ENCODE peak calls at places on chromosomes 16 and 17, in five cellular contexts. E is endothelial cell of umbilical vein, A is stomach, W is suprapubic skin, Y is HCT116. L is an unnamed sample.
A peak's percentile ranks its signal among the peaks of the same experiment; 100 is the strongest.

GRCh38 chr16:79278506-79278905 is 322.0 kb downstream of the MAF start:
- DNase-seq in E (no peak), A (no peak), W (no peak), Y (no peak), L (no peak)

GRCh38 chr16:84574191-84574590 is 43.7 kb downstream of the COTL1 start:
- DNase-seq in E (no peak), A (no peak), W (no peak), Y (no peak), L (no peak)

GRCh38 chr17:76492250-76492988 is 8.8 kb downstream of the RHBDF2 start:
- DNase-seq in E (no peak), A (no peak), W (no peak), Y (no peak), L (no peak)

GRCh38 chr16:27703545-27703944 is 153.6 kb downstream of the KATNIP start:
- DNase-seq in E (peak; percentile 84), A (no peak), W (no peak), Y (no peak), L (no peak)

GRCh38 chr16:79602615-79603014 is 2.1 kb upstream of the MAF start:
- DNase-seq in E (no peak), A (no peak), W (no peak), Y (no peak), L (no peak)

GRCh38 chr17:40063034-40063765 is 435 bp downstream of the THRA start:
- DNase-seq in E (peak; percentile 67), A (peak; percentile 51), W (peak; percentile 92), Y (no peak), L (no peak)

GRCh38 chr17:301681-302299 is 50.8 kb downstream of the RPH3AL start:
- DNase-seq in E (no peak), A (no peak), W (no peak), Y (no peak), L (no peak)

GRCh38 chr17:78737332-78737731 is 44.7 kb downstream of the CYTH1 start:
- DNase-seq in E (peak; percentile 62), A (no peak), W (no peak), Y (no peak), L (no peak)

GRCh38 chr17:35089846-35090193 is 26.3 kb upstream of the RFFL start:
- DNase-seq in E (peak; percentile 54), A (no peak), W (no peak), Y (no peak), L (no peak)

GRCh38 chr16:30997000-30997886 is 12.2 kb downstream of the HSD3B7 start:
- DNase-seq in E (peak; percentile 37), A (peak; percentile 83), W (peak; percentile 93), Y (peak; percentile 43), L (peak; percentile 68)
- TF ChIP-seq POLR2A in E (no peak), A (no peak), W (no peak), Y (no peak), L (no peak)

GRCh38 chr17:59369026-59369724 is 37.7 kb downstream of the YPEL2 start:
- DNase-seq in E (no peak), A (no peak), W (no peak), Y (no peak), L (no peak)

GRCh38 chr17:59368218-59368857 is 36.9 kb downstream of the YPEL2 start:
- DNase-seq in E (no peak), A (no peak), W (no peak), Y (no peak), L (no peak)

GRCh38 chr17:59366040-59366757 is 34.7 kb downstream of the YPEL2 start:
- DNase-seq in E (no peak), A (peak; percentile 48), W (no peak), Y (no peak), L (no peak)

GRCh38 chr17:59366773-59367656 is 35.6 kb downstream of the YPEL2 start:
- DNase-seq in E (peak; percentile 32), A (peak; percentile 89), W (no peak), Y (no peak), L (peak; percentile 84)

GRCh38 chr17:59367657-59368045 is 36.2 kb downstream of the YPEL2 start:
- DNase-seq in E (no peak), A (no peak), W (no peak), Y (peak; percentile 32), L (no peak)
- H3K27ac ChIP-seq in E (no peak overlapping the region), A (peak overlapping the region; percentile 86), W (peak overlapping the region; percentile 82), Y (no peak overlapping the region), L (peak overlapping the region; percentile 79)

GRCh38 chr16:29820730-29821662 is 734 bp downstream of the MVP start:
- DNase-seq in E (no peak), A (peak; percentile 86), W (no peak), Y (no peak), L (peak; percentile 61)

GRCh38 chr16:29826342-29826695 is 6.1 kb downstream of the MVP start:
- DNase-seq in E (no peak), A (no peak), W (no peak), Y (no peak), L (no peak)

GRCh38 chr16:29824589-29825144 is 4.4 kb downstream of the MVP start:
- DNase-seq in E (peak; percentile 85), A (no peak), W (no peak), Y (no peak), L (no peak)

GRCh38 chr16:29821663-29822115 is 1.4 kb downstream of the MVP start:
- DNase-seq in E (peak; percentile 55), A (peak; percentile 40), W (no peak), Y (peak; percentile 70), L (no peak)

GRCh38 chr16:29825145-29826044 is 5.1 kb downstream of the MVP start:
- DNase-seq in E (peak; percentile 65), A (no peak), W (no peak), Y (no peak), L (no peak)
- TF ChIP-seq POLR2AphosphoS5 in E (no peak), A (no peak), W (no peak), Y (peak; percentile 53), L (no peak)

DNA sequence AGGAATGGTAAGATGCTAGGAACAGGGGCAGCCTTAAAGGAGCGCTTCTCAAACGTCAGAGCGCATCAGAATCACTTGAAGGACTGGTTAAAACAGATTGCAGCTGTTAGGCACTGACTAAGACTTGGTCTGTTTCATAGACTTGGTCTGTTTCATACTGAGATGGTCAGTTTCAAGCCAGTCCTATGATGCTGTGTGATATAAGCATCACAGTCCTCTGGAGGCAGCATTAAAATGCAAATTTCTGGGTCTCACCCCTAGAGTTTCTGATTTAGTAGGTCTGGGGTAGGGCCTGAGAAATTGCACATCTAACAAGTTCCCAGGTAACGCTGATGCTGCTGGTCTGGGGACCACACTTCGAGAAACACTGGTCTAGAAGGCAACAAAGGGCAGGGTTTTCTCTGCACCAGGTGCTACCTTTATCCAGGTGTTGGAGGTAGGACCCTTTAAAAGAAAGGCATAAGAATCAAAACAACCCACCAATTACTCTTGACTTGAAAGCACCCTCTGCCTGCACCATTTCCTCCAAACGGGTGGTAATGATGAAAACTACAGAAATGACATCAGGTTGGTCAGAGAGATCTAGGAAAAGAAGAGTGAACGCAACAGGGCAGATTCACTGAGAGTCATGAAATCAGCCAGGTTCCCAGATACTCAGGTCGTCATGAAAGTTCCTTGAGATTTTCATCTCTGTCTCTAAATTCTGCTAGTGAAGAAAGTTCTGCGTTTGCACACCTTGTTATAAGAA is 95.1 kb upstream of the RCVRN start:
- DNase-seq in E (no peak), A (no peak), W (no peak), Y (no peak), L (no peak)
- TF ChIP-seq POLR2A in E (no peak), A (no peak), W (no peak), Y (no peak), L (no peak)